ENCODE peak calls at places on chromosome 9, in seven cellular contexts. X, H, U, A, I, P and G are unnamed samples.

GRCh38 chr9:69471433-69471832 is 146.4 kb downstream of the ENTREP1 start:
- DNase-seq in X (no peak), U (no peak), A (no peak), P (no peak), I (no peak), H (no peak), G (no peak)

GRCh38 chr9:121839726-121840500 is 188.5 kb downstream of the DAB2IP start:
- DNase-seq in U (no peak), X (peak), P (no peak), A (no peak), H (peak), I (no peak), G (no peak)

GRCh38 chr9:98288876-98289275 is 33.4 kb upstream of the TBC1D2 start:
- DNase-seq in H (no peak), P (no peak), X (no peak), I (no peak), U (no peak), A (no peak), G (no peak)

GRCh38 chr9:114287001-114287762 is 35.7 kb upstream of the ORM1 start:
- DNase-seq in H (peak), I (no peak), P (no peak), A (no peak), X (peak), U (no peak), G (no peak)

GRCh38 chr9:98673681-98674080 is 35.1 kb downstream of the GABBR2 start:
- DNase-seq in P (no peak), I (no peak), H (no peak), U (no peak), A (no peak), X (no peak), G (no peak)

GRCh38 chr9:136793063-136793946 is 2.2 kb downstream of the TMEM141 start:
- DNase-seq in P (no peak), A (no peak), U (no peak), H (peak), I (no peak), X (no peak), G (no peak)

GRCh38 chr9:92576175-92576574 is 40.4 kb upstream of the ECM2 start:
- DNase-seq in H (no peak), X (no peak), P (no peak), I (no peak), U (no peak), A (no peak), G (no peak)

GRCh38 chr9:19026375-19026774 is 6.6 kb downstream of the SAXO1 start:
- DNase-seq in A (no peak), U (no peak), H (no peak), P (no peak), X (no peak), I (no peak), G (no peak)

GRCh38 chr9:100196215-100196614 is 97.2 kb downstream of the INVS start:
- DNase-seq in P (no peak), X (no peak), H (no peak), U (no peak), I (no peak), A (no peak), G (no peak)

GRCh38 chr9:36036780-36037579 is at the start of gene RECK:
- DNase-seq in X (peak), H (peak), U (peak), A (peak), P (peak), I (peak), G (peak)

GRCh38 chr9:114071197-114071795 is 6.8 kb downstream of the AMBP start:
- DNase-seq in I (no peak), H (no peak), A (no peak), X (peak), U (no peak), P (no peak), G (no peak)

GRCh38 chr9:98129451-98129881 is 10.4 kb upstream of the TRIM14 start:
- DNase-seq in A (peak), U (peak), I (no peak), H (no peak), X (peak), P (no peak), G (no peak)

GRCh38 chr9:96078866-96079505 is 203.5 kb downstream of the ERCC6L2 start:
- DNase-seq in I (no peak), A (no peak), U (no peak), H (no peak), P (no peak), X (no peak), G (no peak)

GRCh38 chr9:110742741-110743371 is 74.3 kb downstream of the MUSK start:
- DNase-seq in P (peak), I (peak), H (no peak), A (no peak), U (no peak), X (no peak), G (no peak)
- H3K4me3 ChIP-seq in P (peak), I (peak), H (no peak), A (no peak), U (no peak), X (no peak), G (no peak)

DNA sequence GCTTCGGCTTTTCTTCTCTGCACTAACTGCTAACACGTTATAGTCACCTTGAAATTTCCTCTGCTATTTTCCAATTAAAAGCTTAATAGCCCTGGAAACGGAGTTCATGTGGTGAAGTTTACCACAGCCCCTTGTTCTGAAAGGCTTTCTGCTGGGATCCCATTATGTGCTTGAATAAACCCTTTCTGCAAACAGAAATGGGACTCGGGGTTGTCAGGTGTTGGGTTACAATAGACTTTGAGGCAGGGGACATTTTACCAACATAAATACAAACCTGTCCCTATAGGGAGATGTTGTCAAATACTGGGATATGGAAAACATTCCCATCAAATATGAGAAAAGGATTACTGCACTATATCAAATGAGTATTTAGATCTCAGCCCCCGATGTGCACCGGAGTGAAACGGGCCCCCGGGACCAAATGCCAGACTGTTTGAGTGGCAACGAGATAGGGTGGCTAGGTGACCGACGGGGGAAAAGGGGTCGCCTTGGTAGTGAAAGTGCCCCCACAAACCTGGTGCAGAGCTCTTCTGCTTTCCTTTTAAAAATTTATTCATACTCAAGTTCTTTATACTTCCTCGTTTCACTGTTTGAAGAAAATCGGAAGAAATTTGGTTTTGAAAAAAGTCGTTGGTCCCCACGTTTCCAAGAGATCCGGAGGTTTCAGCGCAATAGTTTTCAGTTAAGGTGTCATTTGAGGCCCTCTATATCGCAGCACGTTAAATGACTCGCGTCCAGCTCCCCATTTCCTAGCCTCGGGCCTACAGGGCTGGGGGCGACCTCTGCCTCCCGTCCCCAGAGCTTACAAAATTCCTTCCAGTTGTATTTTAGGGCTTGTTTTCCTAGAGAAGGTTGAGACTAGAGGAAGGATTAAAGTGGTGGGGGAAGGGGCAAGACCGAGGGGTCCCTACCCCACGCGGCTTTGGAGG is 2.1 kb upstream of the DMRT3 start:
- DNase-seq in I (no peak), P (no peak), A (no peak), U (no peak), H (no peak), X (no peak), G (no peak)
- H3K4me3 ChIP-seq in I (no peak), P (no peak), A (no peak), U (no peak), H (no peak), X (no peak), G (no peak)

DNA sequence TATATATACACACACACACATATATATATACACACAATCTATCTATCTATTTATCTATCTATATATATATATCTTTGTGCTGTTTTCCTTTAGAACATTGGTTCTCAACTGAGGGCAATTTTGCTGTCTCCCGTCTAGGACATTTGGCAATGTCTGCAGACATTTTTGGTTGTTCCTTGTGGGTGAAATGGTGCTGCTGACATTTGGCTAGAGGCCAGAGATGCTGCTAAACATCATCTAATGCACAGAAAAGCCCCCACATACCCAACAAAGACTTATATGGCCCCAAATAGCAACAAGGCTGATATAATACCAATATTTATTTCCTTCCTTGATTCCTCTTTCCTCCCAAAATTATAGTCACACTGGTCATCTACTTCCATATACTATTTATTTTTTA is 197.5 kb downstream of the TRPM3 start:
- DNase-seq in A (no peak), P (peak), H (no peak), U (no peak), I (no peak), X (no peak), G (no peak)
- H3K4me3 ChIP-seq in A (no peak), P (no peak), H (no peak), U (no peak), I (no peak), X (no peak), G (no peak)

GRCh38 chr9:90801507-90802289 is at the start of gene SYK:
- DNase-seq in X (peak), H (peak), P (no peak), I (no peak), A (peak), U (peak), G (no peak)

GRCh38 chr9:90805006-90805993 is 3.7 kb downstream of the SYK start:
- DNase-seq in P (no peak), I (no peak), X (no peak), U (peak), A (no peak), H (peak), G (no peak)

GRCh38 chr9:90802534-90802933 is 915 bp downstream of the SYK start:
- DNase-seq in P (no peak), H (no peak), A (no peak), I (no peak), X (no peak), U (peak), G (no peak)

GRCh38 chr9:90801175-90801506 is 478 bp upstream of the SYK start:
- DNase-seq in H (peak), U (peak), I (no peak), A (no peak), P (no peak), X (no peak), G (no peak)

GRCh38 chr9:90803860-90804593 is 2.4 kb downstream of the SYK start:
- DNase-seq in U (peak), P (no peak), I (no peak), H (no peak), A (no peak), X (no peak), G (peak)
- H3K4me3 ChIP-seq in U (peak), P (no peak), I (no peak), H (peak), A (no peak), X (peak), G (peak)

GRCh38 chr9:126861707-126862460 is 1.4 kb downstream of the ZBTB34 start:
- DNase-seq in I (peak), U (peak), P (peak), A (peak), X (peak), H (peak), G (peak)
- H3K4me3 ChIP-seq in I (peak), U (peak), P (peak), A (peak), X (peak), H (peak), G (peak)

DNA sequence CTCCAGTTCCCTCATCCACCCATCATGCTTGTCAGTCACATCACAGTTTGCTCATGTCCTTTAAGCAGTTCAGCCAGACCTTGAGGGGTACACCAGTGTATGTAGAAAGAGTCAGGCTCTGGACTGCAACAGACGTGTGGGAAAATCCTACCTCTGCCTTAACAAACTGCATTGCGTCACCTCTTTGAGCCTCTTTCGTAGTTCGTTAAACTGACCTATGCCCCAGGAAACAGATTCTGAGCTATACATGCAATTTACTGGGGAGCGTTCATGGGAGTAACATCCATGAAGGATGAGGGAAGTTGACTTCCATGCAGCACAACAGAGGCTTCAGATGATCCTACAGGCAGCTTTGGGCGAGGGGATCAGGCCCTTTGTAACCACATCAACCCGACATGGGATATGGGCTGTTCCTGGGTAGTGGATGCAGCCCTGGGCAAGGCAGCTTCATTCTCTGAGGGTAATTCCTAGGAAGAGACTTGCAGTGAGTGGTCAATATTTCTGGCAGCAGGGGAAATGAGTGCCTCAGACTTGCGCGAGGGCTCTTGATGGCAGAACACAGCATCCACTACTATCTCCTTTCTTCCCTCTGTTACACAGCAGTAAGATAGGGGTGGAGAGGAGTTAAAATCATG is 4.3 kb downstream of the SPINK4 start:
- DNase-seq in I (no peak), A (no peak), X (peak), U (no peak), P (no peak), H (no peak), G (no peak)
- H3K4me3 ChIP-seq in I (no peak), A (no peak), X (no peak), U (no peak), P (no peak), H (no peak), G (no peak)